ENCODE peak calls at places on chromosomes 1 and 21, in six cellular contexts. One of them, this sample, is unnamed.

GRCh38 chr21:45180289-45180599 is 105.9 kb downstream of the ADARB1 start:
- DNase-seq in lung: no peak
- DNase-seq in left ventricle myocardium inferior: no peak
- DNase-seq in fibroblast of pulmonary artery: no peak
- DNase-seq in GM06990: no peak
- DNase-seq in sigmoid colon: no peak
- DNase-seq in this sample: no peak

GRCh38 chr1:50968884-50969610 is 998 bp upstream of the CDKN2C start:
- DNase-seq in lung: peak; percentile 51
- DNase-seq in left ventricle myocardium inferior: peak; percentile 51
- DNase-seq in fibroblast of pulmonary artery: peak; percentile 12
- DNase-seq in GM06990: peak; percentile 79
- DNase-seq in sigmoid colon: peak; percentile 74
- DNase-seq in this sample: no peak

GRCh38 chr1:204569478-204569877 is 53.3 kb downstream of the MDM4 start:
- DNase-seq in lung: no peak
- DNase-seq in GM06990: no peak
- DNase-seq in sigmoid colon: no peak
- DNase-seq in left ventricle myocardium inferior: no peak
- DNase-seq in fibroblast of pulmonary artery: no peak
- DNase-seq in this sample: no peak

GRCh38 chr1:53765656-53766055 is 26.7 kb upstream of the GLIS1 start:
- DNase-seq in lung: no peak
- DNase-seq in sigmoid colon: no peak
- DNase-seq in GM06990: no peak
- DNase-seq in fibroblast of pulmonary artery: peak; percentile 78
- DNase-seq in left ventricle myocardium inferior: no peak
- DNase-seq in this sample: no peak

GRCh38 chr1:93702102-93702827 is 20.6 kb upstream of the BCAR3 start:
- DNase-seq in sigmoid colon: peak; percentile 55
- DNase-seq in left ventricle myocardium inferior: peak; percentile 60
- DNase-seq in fibroblast of pulmonary artery: no peak
- DNase-seq in lung: no peak
- DNase-seq in GM06990: peak; percentile 58
- DNase-seq in this sample: no peak

GRCh38 chr1:118987431-118988185 is 535 bp downstream of the TBX15 start:
- DNase-seq in fibroblast of pulmonary artery: no peak
- DNase-seq in lung: no peak
- DNase-seq in sigmoid colon: no peak
- DNase-seq in left ventricle myocardium inferior: no peak
- DNase-seq in GM06990: no peak
- DNase-seq in this sample: no peak

GRCh38 chr1:41838266-41838665 is 80.5 kb downstream of the HIVEP3 start:
- DNase-seq in GM06990: no peak
- DNase-seq in left ventricle myocardium inferior: no peak
- DNase-seq in fibroblast of pulmonary artery: no peak
- DNase-seq in sigmoid colon: no peak
- DNase-seq in lung: no peak
- DNase-seq in this sample: no peak

GRCh38 chr1:204684206-204684536 is 1.4 kb downstream of the LRRN2 start:
- DNase-seq in GM06990: no peak
- DNase-seq in sigmoid colon: no peak
- DNase-seq in lung: no peak
- DNase-seq in fibroblast of pulmonary artery: no peak
- DNase-seq in left ventricle myocardium inferior: no peak
- DNase-seq in this sample: no peak

GRCh38 chr1:26337206-26337535 is 16.8 kb downstream of the CRYBG2 start:
- DNase-seq in sigmoid colon: no peak
- DNase-seq in fibroblast of pulmonary artery: no peak
- DNase-seq in GM06990: no peak
- DNase-seq in left ventricle myocardium inferior: no peak
- DNase-seq in lung: no peak
- DNase-seq in this sample: no peak

GRCh38 chr1:202694354-202694753 is 15.9 kb downstream of the SYT2 start:
- DNase-seq in fibroblast of pulmonary artery: no peak
- DNase-seq in sigmoid colon: no peak
- DNase-seq in GM06990: no peak
- DNase-seq in left ventricle myocardium inferior: no peak
- DNase-seq in lung: no peak
- DNase-seq in this sample: no peak

DNA sequence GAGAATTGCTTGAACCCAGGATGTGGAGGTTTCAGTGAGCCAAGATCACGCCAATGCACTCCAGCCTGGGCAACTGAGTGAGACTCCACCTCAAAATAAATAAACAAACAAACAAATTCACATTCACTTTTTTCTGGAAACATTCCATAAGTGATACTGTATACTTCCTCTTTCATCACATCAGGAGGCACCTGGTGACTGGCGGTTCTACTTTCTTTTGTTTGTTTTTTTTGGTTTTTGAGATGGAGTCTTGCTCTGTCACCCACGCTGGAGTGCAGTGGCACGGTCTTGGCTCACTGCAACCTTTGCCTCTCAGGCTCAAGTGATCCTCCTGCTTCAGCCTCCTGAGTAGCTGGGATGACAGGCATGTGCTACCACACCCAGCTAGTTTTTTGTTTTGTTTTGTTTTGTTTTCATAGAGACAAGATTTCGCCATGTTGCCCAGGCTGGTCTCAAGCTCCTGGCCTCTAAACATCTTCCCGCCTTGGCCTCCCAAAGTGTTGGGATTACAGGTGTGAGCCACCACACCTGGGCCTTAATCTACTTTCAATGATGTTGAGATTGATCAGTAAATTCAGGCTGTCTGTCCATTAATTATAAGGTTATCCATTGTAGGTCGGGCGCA is 10.7 kb downstream of the HAPLN2 start:
- DNase-seq in sigmoid colon: peak; percentile 2
- DNase-seq in fibroblast of pulmonary artery: no peak
- DNase-seq in lung: no peak
- DNase-seq in GM06990: no peak
- DNase-seq in left ventricle myocardium inferior: no peak
- DNase-seq in this sample: no peak
- TF ChIP-seq CTCF in sigmoid colon: no peak
- TF ChIP-seq CTCF in fibroblast of pulmonary artery: no peak
- TF ChIP-seq CTCF in lung: no peak
- TF ChIP-seq CTCF in GM06990: no peak
- TF ChIP-seq CTCF in left ventricle myocardium inferior: no peak
- TF ChIP-seq CTCF in this sample: no peak

GRCh38 chr1:175188936-175189335 is 3.6 kb downstream of the KIAA0040 start:
- DNase-seq in GM06990: peak; percentile 52
- DNase-seq in left ventricle myocardium inferior: no peak
- DNase-seq in fibroblast of pulmonary artery: no peak
- DNase-seq in lung: peak; percentile 46
- DNase-seq in sigmoid colon: no peak
- DNase-seq in this sample: peak; percentile 71
- H3K4me3 ChIP-seq in GM06990: no peak overlapping the region
- H3K4me3 ChIP-seq in left ventricle myocardium inferior: peak overlapping the region; percentile 84
- H3K4me3 ChIP-seq in fibroblast of pulmonary artery: no peak overlapping the region
- H3K4me3 ChIP-seq in lung: no peak overlapping the region
- H3K4me3 ChIP-seq in sigmoid colon: no peak overlapping the region
- H3K4me3 ChIP-seq in this sample: peak overlapping the region; percentile 87

GRCh38 chr1:2050482-2050792 is 226 bp downstream of the PRKCZ start:
- DNase-seq in left ventricle myocardium inferior: no peak
- DNase-seq in lung: no peak
- DNase-seq in sigmoid colon: no peak
- DNase-seq in GM06990: no peak
- DNase-seq in fibroblast of pulmonary artery: no peak
- DNase-seq in this sample: no peak

GRCh38 chr1:2049225-2049516 is 1.0 kb upstream of the PRKCZ start:
- DNase-seq in GM06990: no peak
- DNase-seq in sigmoid colon: no peak
- DNase-seq in left ventricle myocardium inferior: no peak
- DNase-seq in fibroblast of pulmonary artery: no peak
- DNase-seq in lung: no peak
- DNase-seq in this sample: no peak

GRCh38 chr1:2050793-2051682 is 827 bp downstream of the PRKCZ start:
- DNase-seq in GM06990: no peak
- DNase-seq in fibroblast of pulmonary artery: no peak
- DNase-seq in lung: no peak
- DNase-seq in left ventricle myocardium inferior: no peak
- DNase-seq in sigmoid colon: no peak
- DNase-seq in this sample: no peak

GRCh38 chr1:2047749-2048729 is 2.2 kb upstream of the PRKCZ start:
- DNase-seq in fibroblast of pulmonary artery: no peak
- DNase-seq in GM06990: no peak
- DNase-seq in left ventricle myocardium inferior: no peak
- DNase-seq in sigmoid colon: no peak
- DNase-seq in lung: no peak
- DNase-seq in this sample: no peak

GRCh38 chr1:2049517-2050481 is at the start of gene PRKCZ:
- DNase-seq in fibroblast of pulmonary artery: no peak
- DNase-seq in GM06990: peak; percentile 91
- DNase-seq in sigmoid colon: peak; percentile 78
- DNase-seq in left ventricle myocardium inferior: peak; percentile 84
- DNase-seq in lung: peak; percentile 93
- DNase-seq in this sample: no peak
- TF ChIP-seq CTCF in fibroblast of pulmonary artery: peak; percentile 19
- TF ChIP-seq CTCF in GM06990: no peak
- TF ChIP-seq CTCF in sigmoid colon: no peak
- TF ChIP-seq CTCF in left ventricle myocardium inferior: peak; percentile 35
- TF ChIP-seq CTCF in lung: no peak
- TF ChIP-seq CTCF in this sample: no peak

GRCh38 chr1:220895412-220895946 is 16.2 kb downstream of the HLX start:
- DNase-seq in left ventricle myocardium inferior: no peak
- DNase-seq in sigmoid colon: no peak
- DNase-seq in GM06990: no peak
- DNase-seq in fibroblast of pulmonary artery: no peak
- DNase-seq in lung: no peak
- DNase-seq in this sample: no peak
- H3K4me3 ChIP-seq in left ventricle myocardium inferior: no peak overlapping the region
- H3K4me3 ChIP-seq in sigmoid colon: no peak overlapping the region
- H3K4me3 ChIP-seq in GM06990: no peak overlapping the region
- H3K4me3 ChIP-seq in fibroblast of pulmonary artery: no peak overlapping the region
- H3K4me3 ChIP-seq in lung: no peak overlapping the region
- H3K4me3 ChIP-seq in this sample: no peak overlapping the region